ENCODE peak calls at places on chromosomes 11 and 22, in five cellular contexts. D is NB4, U is A549, W is endothelial cell of umbilical vein, Y is GM12878. L is an unnamed sample.

GRCh38 chr22:38109391-38110000 is 988 bp downstream of the BAIAP2L2 start:
- DNase-seq in Y (no peak), U (no peak), W (no peak), D (no peak), L (no peak)

GRCh38 chr11:77267910-77268309 is 33.6 kb downstream of the GDPD4 start:
- DNase-seq in W (no peak), D (no peak), U (no peak), Y (no peak), L (no peak)

GRCh38 chr11:126366064-126366822 is 10.8 kb downstream of the ST3GAL4 start:
- DNase-seq in D (peak), U (no peak), Y (no peak), W (no peak), L (no peak)

GRCh38 chr11:130465259-130465658 is 16.8 kb downstream of the ADAMTS15 start:
- DNase-seq in D (peak), W (no peak), Y (no peak), U (no peak), L (no peak)

GRCh38 chr11:129006161-129006560 is 63.5 kb upstream of the TP53AIP1 start:
- DNase-seq in Y (no peak), D (no peak), W (no peak), U (no peak), L (no peak)

GRCh38 chr22:27772370-27773235 is 29.0 kb downstream of the MN1 start:
- DNase-seq in W (no peak), Y (no peak), D (no peak), U (no peak), L (no peak)

GRCh38 chr22:42343551-42344081 is 73.2 kb upstream of the TCF20 start:
- DNase-seq in W (no peak), U (no peak), Y (no peak), D (no peak), L (no peak)

GRCh38 chr22:46273432-46274148 is 5.8 kb downstream of the TTC38 start:
- DNase-seq in Y (no peak), U (no peak), W (no peak), D (no peak), L (no peak)

GRCh38 chr11:122440783-122441701 is 214.5 kb upstream of the UBASH3B start:
- DNase-seq in D (peak), Y (no peak), U (no peak), W (peak), L (no peak)

GRCh38 chr11:75313457-75314272 is 37.8 kb downstream of the ARRB1 start:
- DNase-seq in U (no peak), D (no peak), Y (no peak), W (peak), L (no peak)

GRCh38 chr11:48244804-48245203 is at the start of gene OR4X2:
- DNase-seq in Y (no peak), U (no peak), W (no peak), D (no peak), L (no peak)

GRCh38 chr11:93547028-93547427 is 3.8 kb upstream of the SMCO4 start:
- DNase-seq in W (no peak), D (no peak), U (no peak), Y (no peak), L (no peak)

GRCh38 chr11:109071712-109072524 is 350.1 kb upstream of the C11orf87 start:
- DNase-seq in D (no peak), Y (no peak), U (no peak), W (no peak), L (no peak)

GRCh38 chr22:47710135-47710534 is 947.7 kb downstream of the TBC1D22A start:
- DNase-seq in U (no peak), D (no peak), W (no peak), Y (no peak), L (no peak)

GRCh38 chr11:76947190-76947589 is 86.5 kb downstream of the ACER3 start:
- DNase-seq in U (no peak), D (no peak), W (no peak), Y (no peak), L (no peak)

GRCh38 chr11:111911563-111912401 is at the start of gene CRYAB:
- DNase-seq in D (no peak), Y (no peak), U (no peak), W (no peak), L (peak)

GRCh38 chr22:45925811-45926351 is 51.1 kb downstream of the WNT7B start:
- DNase-seq in Y (no peak), U (no peak), W (no peak), D (no peak), L (no peak)

GRCh38 chr11:86067230-86068137 is 1.4 kb downstream of the PICALM start:
- DNase-seq in U (no peak), Y (no peak), W (peak), D (peak), L (peak)

GRCh38 chr11:94127632-94128031 is 1.0 kb upstream of the PANX1 start:
- DNase-seq in Y (no peak), D (peak), W (no peak), U (no peak), L (no peak)

GRCh38 chr11:92750794-92751193 is 218.7 kb upstream of the MTNR1B start:
- DNase-seq in Y (no peak), D (no peak), U (no peak), W (no peak), L (no peak)

GRCh38 chr22:26718905-26719304 is 61.5 kb downstream of the MIAT start:
- DNase-seq in Y (no peak), W (peak), D (no peak), U (peak), L (no peak)

GRCh38 chr11:19259487-19260345 is 19.0 kb upstream of the E2F8 start:
- DNase-seq in W (peak), U (peak), D (peak), Y (no peak), L (no peak)

GRCh38 chr11:68994161-68994890 is 13.5 kb upstream of the MRGPRD start:
- DNase-seq in U (no peak), D (no peak), W (no peak), Y (no peak), L (no peak)

GRCh38 chr11:117613521-117613920 is 183.5 kb downstream of the DSCAML1 start:
- DNase-seq in D (no peak), Y (no peak), W (no peak), U (no peak), L (no peak)

GRCh38 chr11:112058103-112058502 is 15.7 kb downstream of the PIH1D2 start:
- DNase-seq in D (no peak), U (no peak), Y (no peak), W (peak), L (no peak)

GRCh38 chr11:125585486-125585885 is 7.2 kb upstream of the STT3A start:
- DNase-seq in W (no peak), Y (no peak), U (no peak), D (no peak), L (no peak)

GRCh38 chr11:100631316-100631715 is 55.8 kb upstream of the ARHGAP42 start:
- DNase-seq in D (no peak), Y (no peak), U (no peak), W (no peak), L (no peak)

GRCh38 chr11:69309800-69310280 is 15.9 kb downstream of the MYEOV start:
- DNase-seq in Y (no peak), U (no peak), W (no peak), D (no peak), L (no peak)

GRCh38 chr11:130813638-130814037 is 102.6 kb downstream of the SNX19 start:
- DNase-seq in D (no peak), U (no peak), Y (no peak), W (no peak), L (no peak)

GRCh38 chr11:57179701-57180100 is 2.1 kb upstream of the LRRC55 start:
- DNase-seq in Y (no peak), W (no peak), U (no peak), D (no peak), L (no peak)

GRCh38 chr11:119056397-119056999 is 507 bp downstream of the HYOU1 start:
- DNase-seq in D (peak), Y (no peak), W (no peak), U (peak), L (no peak)
- TF ChIP-seq MYC in D (no peak), Y (no peak), W (no peak), U (no peak), L (peak)

GRCh38 chr22:25511725-25512124 is 52.8 kb upstream of the GRK3 start:
- DNase-seq in Y (no peak), D (no peak), U (no peak), W (no peak), L (no peak)

GRCh38 chr22:25508761-25509321 is 55.6 kb upstream of the GRK3 start:
- DNase-seq in D (no peak), U (no peak), Y (no peak), W (no peak), L (no peak)

GRCh38 chr22:25508161-25508560 is 56.3 kb upstream of the GRK3 start:
- DNase-seq in Y (no peak), W (no peak), D (no peak), U (no peak), L (no peak)

GRCh38 chr22:25510926-25511325 is 53.5 kb upstream of the GRK3 start:
- DNase-seq in D (no peak), W (no peak), Y (no peak), U (no peak), L (no peak)

GRCh38 chr22:25509391-25509791 is 55.1 kb upstream of the GRK3 start:
- DNase-seq in D (no peak), Y (no peak), W (no peak), U (no peak), L (no peak)
- TF ChIP-seq MYC in D (no peak), Y (no peak), W (no peak), U (no peak), L (no peak)

GRCh38 chr11:46272816-46273427 is 4.5 kb upstream of the CREB3L1 start:
- DNase-seq in U (no peak), D (peak), W (peak), Y (no peak), L (no peak)
- TF ChIP-seq MYC in U (no peak), D (no peak), W (no peak), Y (no peak), L (no peak)

GRCh38 chr11:65133724-65134123 is 595 bp downstream of the SYVN1 start:
- DNase-seq in W (peak), D (no peak), Y (no peak), U (no peak), L (no peak)
- TF ChIP-seq MYC in W (no peak), D (no peak), Y (no peak), U (no peak), L (no peak)

GRCh38 chr11:106326087-106326486 is 248.6 kb downstream of the AASDHPPT start:
- DNase-seq in Y (no peak), U (no peak), W (no peak), D (no peak), L (no peak)

GRCh38 chr11:106333678-106334077 is 256.2 kb downstream of the AASDHPPT start:
- DNase-seq in U (no peak), D (no peak), W (no peak), Y (no peak), L (no peak)

GRCh38 chr11:106327134-106327533 is 249.7 kb downstream of the AASDHPPT start:
- DNase-seq in W (no peak), Y (no peak), D (no peak), U (no peak), L (no peak)

GRCh38 chr11:106329273-106330018 is 252.0 kb downstream of the AASDHPPT start:
- DNase-seq in Y (no peak), D (no peak), U (no peak), W (no peak), L (no peak)

GRCh38 chr11:106331163-106331562 is 253.7 kb downstream of the AASDHPPT start:
- DNase-seq in U (no peak), Y (no peak), W (no peak), D (no peak), L (no peak)
- TF ChIP-seq MYC in U (no peak), Y (no peak), W (no peak), D (no peak), L (no peak)

DNA sequence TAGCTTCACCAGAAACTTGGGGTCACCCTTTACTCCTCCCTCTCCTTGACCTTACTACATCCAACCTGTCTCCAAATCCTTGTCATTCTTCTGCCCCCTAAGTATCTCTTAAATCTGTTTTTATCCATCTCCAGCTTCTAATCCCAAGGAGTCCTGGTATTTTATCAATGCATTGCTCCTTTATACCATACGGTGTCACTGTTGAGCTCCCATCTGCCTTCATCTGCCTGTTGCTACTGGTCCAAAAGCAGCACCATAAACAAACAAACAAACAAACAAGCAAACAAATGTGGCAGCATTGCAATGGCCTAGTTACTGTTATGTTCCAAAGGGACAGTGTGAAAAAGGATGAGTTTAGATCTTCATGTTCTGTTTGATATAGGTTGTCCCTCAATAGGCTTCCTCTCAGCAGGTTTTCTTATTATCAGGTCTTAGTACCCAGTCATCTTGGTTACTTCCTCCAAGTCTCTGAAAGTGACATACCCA is 34.2 kb downstream of the DNHD1 start:
- DNase-seq in D (peak), Y (peak), W (peak), U (peak), L (peak)
- TF ChIP-seq MYC in D (no peak), Y (no peak), W (no peak), U (no peak), L (no peak)

L was measured in HepG2.